ENCODE peak calls at places on chromosomes 5 and 9, in five cellular contexts. X is trophoblast cell, W is IMR-90, T is pancreas, D is GM12878. B is an unnamed sample.

GRCh38 chr9:108270041-108270440 is 585.7 kb downstream of the ACTL7B start:
- DNase-seq in D (no peak), X (peak; percentile 87), W (peak; percentile 38), T (no peak), B (peak; percentile 15)

GRCh38 chr5:57456056-57456455 is 26.6 kb downstream of the ACTBL2 start:
- DNase-seq in D (no peak), X (peak; percentile 38), W (no peak), T (no peak), B (no peak)

GRCh38 chr9:77163889-77164288 is 13.4 kb upstream of the VPS13A start:
- DNase-seq in D (no peak), W (peak; percentile 58), X (no peak), T (no peak), B (no peak)

GRCh38 chr5:2642684-2643325 is 108.7 kb downstream of the IRX2 start:
- DNase-seq in T (no peak), X (no peak), W (no peak), D (no peak), B (no peak)

GRCh38 chr5:114782869-114783268 is 386.8 kb downstream of the TRIM36 start:
- DNase-seq in D (no peak), X (no peak), T (peak; percentile 36), W (no peak), B (peak; percentile 15)

GRCh38 chr5:65566505-65566904 is 3.4 kb downstream of the PPWD1 start:
- DNase-seq in W (no peak), X (no peak), D (no peak), T (no peak), B (no peak)

GRCh38 chr5:181258576-181258975 is 2.4 kb downstream of the TRIM52 start:
- DNase-seq in X (no peak), W (no peak), T (no peak), D (no peak), B (no peak)

GRCh38 chr5:173287086-173287485 is 41.1 kb downstream of the STC2 start:
- DNase-seq in T (no peak), D (no peak), W (no peak), X (no peak), B (no peak)

GRCh38 chr5:79613571-79613970 is 1.3 kb downstream of the TENT2 start:
- DNase-seq in D (no peak), W (no peak), X (no peak), T (no peak), B (no peak)

GRCh38 chr9:121121582-121122087 is 46.9 kb downstream of the CNTRL start:
- DNase-seq in D (peak; percentile 87), W (peak; percentile 94), T (peak; percentile 96), X (peak; percentile 97), B (peak; percentile 98)

GRCh38 chr9:135108801-135109500 is 21.5 kb downstream of the OLFM1 start:
- DNase-seq in D (no peak), X (no peak), T (peak; percentile 25), W (no peak), B (no peak)

GRCh38 chr5:151195622-151196021 is 28.3 kb downstream of the CCDC69 start:
- DNase-seq in W (no peak), T (no peak), D (no peak), X (peak; percentile 35), B (no peak)

GRCh38 chr5:178785999-178786398 is 55.5 kb upstream of the ZNF354A start:
- DNase-seq in T (no peak), W (no peak), X (no peak), D (no peak), B (no peak)

GRCh38 chr9:94768766-94769165 is 42.3 kb downstream of the AOPEP start:
- DNase-seq in D (no peak), W (peak; percentile 53), X (no peak), T (no peak), B (no peak)

GRCh38 chr9:16213781-16214515 is 656.5 kb downstream of the BNC2 start:
- DNase-seq in X (no peak), D (no peak), W (peak; percentile 99), T (no peak), B (no peak)

GRCh38 chr5:54538156-54538555 is 20.6 kb downstream of the SNX18 start:
- DNase-seq in D (no peak), X (no peak), T (no peak), W (no peak), B (no peak)

GRCh38 chr9:129270903-129271431 is 92.9 kb upstream of the IER5L start:
- DNase-seq in T (no peak), W (peak; percentile 44), D (peak; percentile 76), X (no peak), B (no peak)

GRCh38 chr5:42005561-42006153 is 80.6 kb downstream of the FBXO4 start:
- DNase-seq in X (peak; percentile 67), W (peak; percentile 24), T (no peak), D (no peak), B (no peak)

GRCh38 chr5:137594717-137595116 is 95.6 kb upstream of the SPOCK1 start:
- DNase-seq in W (peak; percentile 6), D (no peak), T (no peak), X (no peak), B (no peak)

GRCh38 chr5:77231470-77232138 is 21.1 kb downstream of the PDE8B start:
- DNase-seq in X (no peak), W (no peak), T (no peak), D (no peak), B (no peak)

GRCh38 chr5:92907914-92908606 is 673.0 kb downstream of the NR2F1-AS1 start:
- DNase-seq in D (peak; percentile 8), X (no peak), W (peak; percentile 75), T (no peak), B (no peak)

GRCh38 chr5:74578356-74579044 is 62.0 kb downstream of the ENC1 start:
- DNase-seq in W (no peak), T (no peak), D (peak; percentile 55), X (no peak), B (no peak)

GRCh38 chr5:158570502-158570901 is 529.2 kb downstream of the EBF1 start:
- DNase-seq in X (no peak), W (no peak), D (no peak), T (no peak), B (no peak)

GRCh38 chr5:151584057-151584937 is 6.8 kb downstream of the FAT2 start:
- DNase-seq in X (no peak), W (no peak), D (no peak), T (no peak), B (no peak)

DNA sequence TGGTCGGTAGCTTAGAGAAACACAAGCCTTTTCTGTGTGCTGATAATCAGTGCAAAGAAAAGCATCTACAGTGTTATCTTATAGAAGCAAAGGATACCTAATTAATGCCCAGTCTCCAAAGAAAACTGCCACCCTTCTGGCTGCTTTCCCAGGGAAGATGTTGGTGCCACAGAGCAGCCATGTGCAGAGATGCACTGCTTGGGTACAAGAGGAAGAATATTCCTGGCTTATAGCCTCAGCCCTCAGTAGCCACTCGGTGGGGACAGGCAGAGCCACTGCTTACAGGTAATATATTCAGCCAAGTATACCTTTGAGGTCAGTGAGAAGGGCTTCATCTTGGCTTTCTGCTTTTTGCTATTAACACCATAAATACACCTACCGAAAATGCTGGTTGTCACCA is 185.3 kb downstream of the PCSK1 start:
- DNase-seq in T (peak; percentile 21), D (no peak), W (no peak), X (no peak), B (no peak)
- H3K4me1 ChIP-seq in T (peaks cover 56% of the 10 kb centered on the region), D (no peaks in the 10 kb centered on the region), W (peaks cover 27% of the 10 kb centered on the region), X (no peaks in the 10 kb centered on the region), B (peaks cover 4% of the 10 kb centered on the region)

GRCh38 chr9:19074836-19075235 is 25.6 kb downstream of the RRAGA start:
- DNase-seq in X (no peak), W (peak; percentile 22), D (no peak), T (no peak), B (no peak)

DNA sequence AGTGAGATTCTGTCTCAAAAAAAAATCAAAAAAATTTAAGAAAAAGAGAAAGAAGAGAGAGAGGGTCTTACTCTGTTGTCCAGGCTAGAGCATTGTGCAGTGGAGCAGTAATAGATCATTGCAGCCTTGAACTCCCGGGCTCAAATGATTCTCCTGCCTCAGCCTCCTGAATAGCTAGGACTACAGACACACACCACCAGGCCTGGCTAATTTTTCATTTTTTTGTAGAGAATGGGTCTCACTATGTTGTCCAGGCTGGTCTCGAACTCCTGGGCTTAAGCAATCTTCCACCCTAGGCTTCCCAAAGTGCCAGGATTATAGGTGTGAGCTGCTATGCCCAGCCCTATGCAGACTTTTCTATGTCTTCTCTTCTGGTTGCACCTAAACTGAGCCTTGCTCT is 25.0 kb downstream of the RRAGA start:
- DNase-seq in W (no peak), X (no peak), T (no peak), D (no peak), B (no peak)
- H3K36me3 ChIP-seq in W (peaks cover 25% of the 10 kb centered on the region), X (peaks cover 33% of the 10 kb centered on the region), T (peaks cover 6% of the 10 kb centered on the region), D (peaks cover 11% of the 10 kb centered on the region), B (peaks cover 80% of the 10 kb centered on the region)

DNA sequence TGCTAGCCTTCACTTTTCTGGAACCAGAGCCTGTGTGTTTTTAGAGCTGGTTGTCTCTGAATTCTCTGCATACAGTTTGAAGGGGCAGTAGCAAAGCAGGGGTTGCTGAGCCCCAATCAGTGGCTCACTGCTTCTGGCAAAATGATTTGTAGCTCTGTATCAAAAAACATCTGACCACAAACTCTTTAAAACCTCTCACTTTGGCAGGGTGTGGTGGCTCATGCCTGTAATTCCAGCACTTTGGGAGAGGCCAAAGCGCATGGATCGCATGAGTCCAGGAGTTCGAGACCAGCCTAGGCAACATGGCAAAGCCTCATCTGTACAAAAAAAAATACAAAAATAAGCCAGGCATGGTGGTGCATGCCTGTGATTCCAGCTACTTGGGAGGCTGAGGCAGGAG is 28.3 kb upstream of the APC start:
- DNase-seq in T (no peak), W (no peak), X (no peak), D (no peak), B (no peak)
- H3K4me3 ChIP-seq in T (no peak overlapping the region), W (no peak overlapping the region), X (no peak overlapping the region), D (peak overlapping the region; percentile 41), B (no peak overlapping the region)

DNA sequence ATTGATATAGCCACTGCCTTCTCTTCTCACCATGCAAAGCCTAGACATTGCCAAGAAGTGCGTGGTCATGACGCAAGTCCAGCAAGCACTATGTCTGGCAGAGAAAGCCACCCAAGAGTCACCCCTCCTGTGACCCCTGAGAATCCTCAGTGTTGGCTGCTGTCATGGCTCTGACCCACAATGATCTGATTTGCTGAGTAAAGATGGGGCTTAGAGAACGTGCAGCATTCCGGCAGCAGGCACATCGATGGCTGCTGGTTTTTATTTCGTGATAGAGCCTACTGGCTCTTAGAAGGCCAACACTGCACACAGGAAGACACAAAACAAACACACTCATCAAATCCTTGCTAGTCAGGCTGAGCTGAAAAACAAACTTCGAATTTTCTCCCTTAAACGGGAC is 88.3 kb upstream of the BASP1 start:
- DNase-seq in D (no peak), W (no peak), T (no peak), X (no peak), B (no peak)
- H3K4me1 ChIP-seq in D (no peaks in the 10 kb centered on the region), W (peaks cover 18% of the 10 kb centered on the region), T (peaks cover 2% of the 10 kb centered on the region), X (no peaks in the 10 kb centered on the region), B (peaks cover 11% of the 10 kb centered on the region)

B was measured in HAP-1.